ENCODE peak calls at places on chromosomes 3 and 15, in nine cellular contexts. E, Z, G, L, X, T, I, P and U are unnamed samples.
A peak's percentile ranks its signal among the peaks of the same experiment; 100 is the strongest.

GRCh38 chr15:68843425-68844311 is 23.0 kb upstream of the ANP32A start:
- DNase-seq in L (no peak), E (peak; percentile 27), P (peak; percentile 13), I (no peak), G (no peak), X (no peak), T (no peak), Z (peak; percentile 22), U (peak; percentile 36)

GRCh38 chr3:71130516-71131384 is 452.8 kb downstream of the FOXP1 start:
- DNase-seq in X (no peak), G (peak; percentile 57), I (peak; percentile 40), T (peak; percentile 65), P (no peak), Z (peak; percentile 13), L (peak; percentile 82), E (peak; percentile 90), U (peak; percentile 43)

GRCh38 chr3:100506355-100506754 is 13.9 kb downstream of the TMEM45A start:
- DNase-seq in G (no peak), X (no peak), Z (no peak), T (no peak), P (no peak), L (no peak), I (no peak), E (no peak), U (no peak)

GRCh38 chr3:14523792-14524191 is 16.4 kb downstream of the GRIP2 start:
- DNase-seq in E (peak; percentile 14), T (no peak), L (no peak), Z (no peak), X (no peak), P (no peak), I (no peak), G (no peak), U (no peak)

GRCh38 chr3:51391566-51392300 is 648 bp downstream of the RBM15B start:
- DNase-seq in I (no peak), X (peak; percentile 31), P (peak; percentile 72), Z (peak; percentile 59), G (no peak), L (no peak), T (no peak), E (peak; percentile 33), U (peak; percentile 30)

GRCh38 chr3:140391041-140391440 is 286.8 kb upstream of the TRIM42 start:
- DNase-seq in I (no peak), X (no peak), Z (no peak), P (no peak), T (no peak), L (no peak), G (no peak), E (no peak), U (no peak)

GRCh38 chr3:187025254-187025655 is 94.9 kb downstream of the ST6GAL1 start:
- DNase-seq in E (no peak), P (no peak), I (no peak), X (no peak), T (no peak), G (no peak), Z (peak; percentile 43), L (no peak), U (no peak)

GRCh38 chr3:13251166-13251892 is 168.8 kb downstream of the NUP210 start:
- DNase-seq in E (no peak), Z (no peak), L (no peak), X (no peak), I (no peak), P (no peak), G (no peak), T (no peak), U (no peak)

GRCh38 chr15:82952156-82953081 is at the start of gene HOMER2:
- DNase-seq in T (no peak), E (no peak), L (no peak), G (no peak), Z (peak; percentile 55), P (peak; percentile 21), I (no peak), X (peak; percentile 20), U (peak; percentile 28)

GRCh38 chr3:9441501-9442221 is 44.2 kb downstream of the SETD5 start:
- DNase-seq in I (no peak), E (no peak), G (no peak), Z (no peak), X (no peak), L (no peak), P (no peak), T (no peak), U (no peak)

GRCh38 chr15:74808073-74808839 is 4.4 kb upstream of the LMAN1L start:
- DNase-seq in Z (no peak), L (peak; percentile 62), P (no peak), I (no peak), G (no peak), E (peak; percentile 45), X (no peak), T (no peak), U (no peak)

GRCh38 chr3:18389108-18389733 is 35.9 kb downstream of the SATB1 start:
- DNase-seq in G (peak; percentile 9), X (no peak), I (no peak), L (no peak), T (no peak), Z (peak; percentile 8), P (no peak), E (peak; percentile 26), U (peak; percentile 26)

GRCh38 chr3:28799084-28799483 is 450.5 kb upstream of the AZI2 start:
- DNase-seq in L (no peak), P (no peak), T (no peak), E (no peak), X (no peak), Z (no peak), I (no peak), G (no peak), U (no peak)
- TF ChIP-seq CTCF in L (no peak), P (no peak), T (peak; percentile 19), E (no peak), X (no peak), Z (no peak), I (no peak), G (no peak), U (no peak)

GRCh38 chr3:34275811-34276210 is 477.4 kb downstream of the PDCD6IP start:
- DNase-seq in L (no peak), P (no peak), T (no peak), I (no peak), Z (no peak), X (no peak), G (no peak), E (no peak), U (no peak)

GRCh38 chr3:34276342-34276741 is 477.9 kb downstream of the PDCD6IP start:
- DNase-seq in E (no peak), I (no peak), T (no peak), G (no peak), Z (no peak), X (no peak), P (no peak), L (no peak), U (no peak)

GRCh38 chr3:34277110-34277509 is 478.7 kb downstream of the PDCD6IP start:
- DNase-seq in T (no peak), E (no peak), L (no peak), I (no peak), X (no peak), Z (no peak), G (no peak), P (no peak), U (no peak)
- TF ChIP-seq CTCF in T (no peak), E (no peak), L (no peak), I (no peak), X (no peak), Z (peak; percentile 9), G (no peak), P (peak; percentile 13), U (no peak)

GRCh38 chr3:49173116-49173791 is 1.9 kb downstream of the KLHDC8B start:
- DNase-seq in Z (no peak), E (peak; percentile 15), L (no peak), P (no peak), G (no peak), X (no peak), I (peak; percentile 55), T (no peak), U (no peak)

GRCh38 chr3:49172616-49173041 is 1.2 kb downstream of the KLHDC8B start:
- DNase-seq in X (no peak), G (no peak), Z (no peak), T (no peak), P (no peak), L (no peak), E (no peak), I (peak; percentile 26), U (no peak)

GRCh38 chr3:49174586-49174985 is 3.2 kb downstream of the KLHDC8B start:
- DNase-seq in T (no peak), E (no peak), L (no peak), I (no peak), X (no peak), Z (no peak), P (no peak), G (no peak), U (no peak)

GRCh38 chr3:49175530-49175929 is 4.1 kb downstream of the KLHDC8B start:
- DNase-seq in E (no peak), Z (no peak), G (no peak), I (no peak), T (no peak), X (no peak), L (no peak), P (no peak), U (no peak)

GRCh38 chr3:49173792-49174170 is 2.4 kb downstream of the KLHDC8B start:
- DNase-seq in G (no peak), E (no peak), L (no peak), P (no peak), T (no peak), I (peak; percentile 43), Z (no peak), X (no peak), U (no peak)
- TF ChIP-seq CTCF in G (no peak), E (no peak), L (no peak), P (no peak), T (no peak), I (no peak), Z (no peak), X (no peak), U (no peak)

GRCh38 chr15:97747342-97747741 is 213.2 kb upstream of the ARRDC4 start:
- DNase-seq in G (no peak), T (no peak), I (no peak), X (no peak), Z (no peak), P (no peak), E (no peak), L (no peak), U (no peak)

GRCh38 chr15:97750071-97750470 is 210.4 kb upstream of the ARRDC4 start:
- DNase-seq in L (no peak), P (no peak), Z (no peak), T (no peak), G (no peak), E (no peak), X (no peak), I (no peak), U (no peak)

GRCh38 chr15:97748576-97748975 is 211.9 kb upstream of the ARRDC4 start:
- DNase-seq in Z (no peak), X (no peak), L (no peak), I (no peak), G (no peak), T (no peak), P (no peak), E (no peak), U (no peak)

DNA sequence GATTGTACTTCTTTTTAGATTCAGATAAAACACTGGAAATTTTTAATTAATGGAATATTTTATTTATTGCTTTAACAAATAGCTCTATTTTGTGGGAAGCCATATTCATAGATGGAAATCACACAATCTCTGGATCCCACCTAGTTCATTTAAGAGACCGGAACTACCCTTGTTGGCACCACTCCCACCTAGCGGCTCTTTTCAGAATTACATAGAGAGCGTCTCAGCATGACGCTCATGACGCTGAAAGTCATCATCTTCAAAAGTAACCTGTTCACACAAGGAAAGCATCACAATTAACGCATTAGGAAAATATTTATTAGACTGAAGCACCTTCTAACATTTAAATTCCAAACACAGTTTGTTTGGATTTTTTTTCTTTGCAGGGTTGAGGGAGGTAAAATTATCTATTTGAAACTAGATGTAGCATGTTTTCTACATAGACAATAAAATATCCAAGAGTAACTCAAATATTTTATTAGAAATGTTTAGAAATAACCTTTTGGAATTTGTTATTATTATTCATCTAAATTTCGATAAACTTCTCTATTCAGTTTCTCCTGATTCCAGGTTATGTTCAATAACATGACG is 214.9 kb upstream of the ARRDC4 start:
- DNase-seq in I (no peak), X (no peak), E (peak; percentile 6), L (peak; percentile 78), T (no peak), Z (peak; percentile 36), G (peak; percentile 16), P (no peak), U (peak; percentile 66)
- TF ChIP-seq CTCF in I (no peak), X (peak; percentile 64), E (no peak), L (peak; percentile 66), T (peak; percentile 40), Z (peak; percentile 39), G (peak; percentile 18), P (peak; percentile 52), U (peak; percentile 93)